ENCODE peak calls at places on chromosome 5, in five cellular contexts. C is IMR-90, Q is neuronal stem cell, Z is H9, B is mesenchymal stem cell. D is an unnamed sample.

GRCh38 chr5:139671096-139671841 is 23.1 kb downstream of the CXXC5 start:
- DNase-seq in C (no peak), Q (no peak), B (peak), Z (no peak), D (no peak)

GRCh38 chr5:96279796-96280542 is 153.1 kb downstream of the PCSK1 start:
- DNase-seq in C (peak), B (no peak), Q (no peak), Z (no peak), D (no peak)

GRCh38 chr5:66841264-66841663 is 245.1 kb downstream of the MAST4 start:
- DNase-seq in B (no peak), C (no peak), Q (no peak), Z (no peak), D (no peak)

GRCh38 chr5:125311743-125312142 is 565.3 kb upstream of the ZNF608 start:
- DNase-seq in C (peak), Q (no peak), Z (no peak), B (peak), D (peak)

GRCh38 chr5:60699549-60700346 is at the start of gene DEPDC1B:
- DNase-seq in B (peak), Q (peak), Z (peak), C (peak), D (peak)

GRCh38 chr5:176639981-176640380 is 7.3 kb upstream of the TSPAN17 start:
- DNase-seq in Z (no peak), Q (no peak), C (no peak), B (no peak), D (no peak)

GRCh38 chr5:75640395-75640794 is 29.1 kb downstream of the ANKDD1B start:
- DNase-seq in C (peak), Z (no peak), B (peak), Q (no peak), D (peak)

GRCh38 chr5:38871211-38871610 is 25.4 kb downstream of the OSMR start:
- DNase-seq in B (peak), Q (no peak), C (peak), Z (no peak), D (no peak)

GRCh38 chr5:87770601-87771121 is 357.9 kb upstream of the CCNH start:
- DNase-seq in Z (peak), B (no peak), Q (no peak), C (no peak), D (no peak)

DNA sequence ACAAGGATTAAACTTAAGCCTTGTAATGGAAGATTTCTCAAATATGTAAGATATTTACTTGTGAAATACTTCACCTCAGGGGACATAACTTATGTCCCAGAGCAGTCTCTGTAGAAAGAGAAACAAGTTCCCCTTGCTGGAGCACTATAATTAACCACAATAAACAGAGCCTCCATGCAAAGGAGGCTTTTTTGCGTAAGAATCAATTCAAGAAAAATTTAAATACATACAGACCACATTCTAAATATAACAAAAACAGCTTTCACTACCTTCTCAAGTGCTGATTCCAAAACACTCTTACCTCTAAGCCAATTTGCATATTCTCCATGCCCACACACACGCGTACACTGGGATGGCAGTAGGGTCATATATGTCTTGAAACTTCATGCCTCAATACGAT is 30.7 kb upstream of the CCNB1 start:
- DNase-seq in Z (no peak), B (peak), C (no peak), Q (no peak), D (peak)
- H2AFZ ChIP-seq in Z (no peak), B (no peak), C (no peak), Q (no peak), D (no peak)

DNA sequence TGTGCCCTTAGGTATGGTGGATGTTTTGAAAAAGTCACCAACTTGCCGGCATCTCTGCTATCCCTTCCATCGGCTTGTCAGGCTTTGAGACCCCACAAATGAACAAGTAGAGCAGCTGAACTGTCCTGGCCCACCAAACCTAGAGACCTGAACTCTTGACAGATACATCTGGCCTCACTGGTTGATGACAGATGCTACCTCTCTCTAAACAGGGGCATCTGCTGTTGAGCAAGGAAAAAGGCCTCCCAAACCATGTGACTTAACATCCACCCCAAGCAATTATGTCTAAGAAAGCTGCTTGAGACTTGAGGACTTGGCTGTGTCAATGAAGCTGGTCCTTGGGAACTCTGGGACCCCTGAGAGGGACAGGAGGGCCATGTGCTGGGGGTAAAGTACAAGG is 2.3 kb downstream of the CCNI2 start:
- DNase-seq in Q (no peak), Z (no peak), C (no peak), B (no peak), D (no peak)
- H2AK5ac ChIP-seq in Q (no peak), Z (no peak), C (no peak), B (no peak), D (no peak)

GRCh38 chr5:150000990-150001659 is 586 bp downstream of the HMGXB3 start:
- DNase-seq in B (peak), Z (peak), Q (peak), C (peak), D (peak)

GRCh38 chr5:149999866-150000260 is 591 bp downstream of the TIGD6 start:
- DNase-seq in Z (no peak), C (no peak), Q (no peak), B (no peak), D (no peak)

GRCh38 chr5:150001660-150002493 is 1.3 kb downstream of the HMGXB3 start:
- DNase-seq in B (peak), C (peak), Z (peak), Q (peak), D (peak)

GRCh38 chr5:149999359-149999758 is 1.1 kb downstream of the TIGD6 start:
- DNase-seq in B (no peak), Q (no peak), Z (no peak), C (no peak), D (no peak)

DNA sequence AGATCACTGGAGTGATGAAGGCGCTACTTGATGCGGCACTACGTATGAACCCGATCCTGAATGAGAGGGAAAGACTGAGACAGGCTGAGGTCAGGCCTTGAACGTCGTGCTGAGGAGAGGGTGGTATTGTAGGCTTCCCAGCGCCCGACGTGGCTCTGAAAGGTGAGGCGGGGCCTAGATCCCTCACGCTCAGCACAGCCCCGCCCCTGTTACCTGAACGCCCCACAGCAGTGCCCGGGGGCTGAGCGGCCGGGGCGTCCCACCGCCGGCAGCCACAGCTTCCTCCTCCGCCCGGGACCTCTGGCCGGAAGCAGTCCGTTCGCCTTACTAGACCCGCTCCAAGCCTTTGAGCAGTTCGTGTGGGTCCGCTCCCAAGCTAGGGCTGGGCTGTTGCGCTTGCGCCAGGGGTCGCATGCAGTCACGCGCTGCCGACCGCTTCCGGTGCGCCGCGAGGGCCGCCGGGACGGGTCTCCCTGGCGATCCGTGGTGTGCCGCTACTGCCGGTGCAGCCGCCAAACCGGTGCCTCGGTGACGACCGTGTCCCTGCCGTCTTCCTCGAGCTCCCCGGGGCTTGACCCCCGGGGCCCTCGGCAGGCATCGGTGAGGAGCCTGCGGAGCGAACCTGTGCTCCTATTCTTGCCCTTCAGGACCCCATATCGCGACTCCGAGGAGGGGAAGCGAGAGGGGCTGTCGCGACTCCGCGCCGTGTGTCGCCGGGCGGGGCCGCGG is at the start of the genes HMGXB3 and TIGD6:
- DNase-seq in Q (peak), B (peak), Z (peak), C (peak), D (peak)
- H4K8ac ChIP-seq in Q (no peak), B (peak), Z (no peak), C (peak), D (peak)

GRCh38 chr5:143561248-143561647 is 157.8 kb upstream of the NR3C1 start:
- DNase-seq in Q (no peak), Z (no peak), C (no peak), B (no peak), D (no peak)
- H2AFZ ChIP-seq in Q (no peak), Z (no peak), C (no peak), B (no peak), D (no peak)

GRCh38 chr5:36623832-36624231 is 17.4 kb downstream of the SLC1A3 start:
- DNase-seq in Z (no peak), Q (no peak), C (no peak), B (no peak), D (no peak)

GRCh38 chr5:36614657-36615308 is 8.4 kb downstream of the SLC1A3 start:
- DNase-seq in C (no peak), Q (no peak), B (no peak), Z (no peak), D (peak)

GRCh38 chr5:36613771-36614656 is 7.6 kb downstream of the SLC1A3 start:
- DNase-seq in B (no peak), C (no peak), Z (no peak), Q (no peak), D (peak)

GRCh38 chr5:36621985-36622384 is 15.6 kb downstream of the SLC1A3 start:
- DNase-seq in Z (no peak), C (no peak), Q (no peak), B (no peak), D (no peak)

DNA sequence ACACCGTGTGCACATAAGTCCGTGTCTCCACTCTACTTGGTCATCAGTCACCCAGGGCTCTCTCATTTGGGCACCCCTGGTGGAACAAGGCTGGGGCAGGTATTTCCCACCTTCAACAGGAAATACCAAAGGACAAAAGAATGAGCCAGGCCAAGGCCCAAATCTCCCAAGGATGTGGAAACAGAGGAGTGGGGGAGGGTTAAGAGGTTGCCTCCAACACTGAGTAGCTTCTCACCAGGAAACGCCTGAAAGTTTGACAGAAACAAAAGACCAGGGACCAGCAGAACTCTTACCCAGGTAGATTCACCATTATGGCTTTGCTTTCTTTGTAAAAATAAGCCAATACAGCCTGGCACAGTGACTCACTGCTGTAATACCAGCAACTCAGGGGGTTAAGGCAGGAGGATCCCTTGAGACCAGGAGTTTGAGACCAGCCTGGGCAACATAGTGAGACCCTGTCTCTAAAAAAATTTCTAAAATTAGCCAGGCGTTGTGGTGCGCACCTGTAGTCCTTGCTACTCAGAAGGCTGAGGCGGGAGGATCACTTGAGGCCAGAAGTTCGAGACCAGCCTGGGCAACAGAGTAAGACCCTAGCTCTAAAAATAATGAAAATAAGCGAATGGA is 12.7 kb downstream of the SLC1A3 start:
- DNase-seq in Q (no peak), C (no peak), Z (peak), B (no peak), D (peak)
- H2AK5ac ChIP-seq in Q (no peak), C (no peak), Z (no peak), B (no peak), D (no peak)

GRCh38 chr5:159765034-159765433 is 151.2 kb upstream of the ADRA1B start:
- DNase-seq in C (peak), B (no peak), Z (no peak), Q (no peak), D (peak)
- H4K8ac ChIP-seq in C (peak), B (peak), Z (no peak), Q (no peak), D (no peak)

D was measured in trophoblast cell.